ENCODE peak calls at places on chromosome 11, in ten cellular contexts. One of them, this sample, is unnamed. For H3K36me3, the result is how much of the 10 kb centered on the place peaks cover.

GRCh38 chr11:93842461-93842860 is 8.0 kb downstream of the VSTM5 start:
- DNase-seq in cardiac muscle cell: no peak
- DNase-seq in transverse colon: peak
- DNase-seq in lung: no peak
- DNase-seq in heart left ventricle: no peak
- DNase-seq in CD4-positive, alpha-beta memory T cell: no peak
- DNase-seq in H7: no peak
- DNase-seq in astrocyte: peak
- DNase-seq in upper lobe of right lung: no peak
- DNase-seq in colonic mucosa: peak
- DNase-seq in this sample: peak

GRCh38 chr11:72621008-72621610 is 53.1 kb downstream of the PDE2A start:
- DNase-seq in cardiac muscle cell: no peak
- DNase-seq in transverse colon: no peak
- DNase-seq in lung: no peak
- DNase-seq in heart left ventricle: no peak
- DNase-seq in CD4-positive, alpha-beta memory T cell: no peak
- DNase-seq in H7: no peak
- DNase-seq in astrocyte: no peak
- DNase-seq in upper lobe of right lung: no peak
- DNase-seq in colonic mucosa: no peak
- DNase-seq in this sample: no peak

GRCh38 chr11:87398913-87399312 is 361.2 kb downstream of the TMEM135 start:
- DNase-seq in cardiac muscle cell: no peak
- DNase-seq in transverse colon: peak
- DNase-seq in lung: peak
- DNase-seq in heart left ventricle: peak
- DNase-seq in CD4-positive, alpha-beta memory T cell: no peak
- DNase-seq in H7: no peak
- DNase-seq in astrocyte: no peak
- DNase-seq in upper lobe of right lung: no peak
- DNase-seq in colonic mucosa: peak
- DNase-seq in this sample: no peak

GRCh38 chr11:106088896-106089295 is 11.4 kb downstream of the AASDHPPT start:
- DNase-seq in cardiac muscle cell: no peak
- DNase-seq in transverse colon: no peak
- DNase-seq in lung: no peak
- DNase-seq in heart left ventricle: no peak
- DNase-seq in CD4-positive, alpha-beta memory T cell: no peak
- DNase-seq in H7: no peak
- DNase-seq in astrocyte: peak
- DNase-seq in upper lobe of right lung: no peak
- DNase-seq in colonic mucosa: no peak
- DNase-seq in this sample: no peak

GRCh38 chr11:102410382-102410784 is 42.2 kb downstream of the TMEM123 start:
- DNase-seq in cardiac muscle cell: peak
- DNase-seq in transverse colon: no peak
- DNase-seq in lung: no peak
- DNase-seq in heart left ventricle: no peak
- DNase-seq in CD4-positive, alpha-beta memory T cell: no peak
- DNase-seq in H7: peak
- DNase-seq in astrocyte: peak
- DNase-seq in upper lobe of right lung: no peak
- DNase-seq in colonic mucosa: no peak
- DNase-seq in this sample: no peak

GRCh38 chr11:65363770-65364169 is 9.2 kb downstream of the TIGD3 start:
- DNase-seq in cardiac muscle cell: no peak
- DNase-seq in transverse colon: no peak
- DNase-seq in lung: no peak
- DNase-seq in heart left ventricle: no peak
- DNase-seq in CD4-positive, alpha-beta memory T cell: no peak
- DNase-seq in H7: no peak
- DNase-seq in astrocyte: no peak
- DNase-seq in upper lobe of right lung: no peak
- DNase-seq in colonic mucosa: no peak
- DNase-seq in this sample: no peak

GRCh38 chr11:116073854-116074837 is 569.9 kb upstream of the CADM1 start:
- DNase-seq in cardiac muscle cell: peak
- DNase-seq in transverse colon: no peak
- DNase-seq in lung: no peak
- DNase-seq in heart left ventricle: peak
- DNase-seq in CD4-positive, alpha-beta memory T cell: no peak
- DNase-seq in H7: no peak
- DNase-seq in astrocyte: peak
- DNase-seq in upper lobe of right lung: no peak
- DNase-seq in colonic mucosa: no peak
- DNase-seq in this sample: no peak

GRCh38 chr11:69642549-69642912 is 1.6 kb downstream of the CCND1 start:
- DNase-seq in cardiac muscle cell: peak
- DNase-seq in transverse colon: peak
- DNase-seq in lung: no peak
- DNase-seq in heart left ventricle: peak
- DNase-seq in CD4-positive, alpha-beta memory T cell: peak
- DNase-seq in H7: peak
- DNase-seq in astrocyte: no peak
- DNase-seq in upper lobe of right lung: peak
- DNase-seq in colonic mucosa: peak
- DNase-seq in this sample: no peak

GRCh38 chr11:120013325-120014250 is 124.3 kb downstream of the TRIM29 start:
- DNase-seq in cardiac muscle cell: peak
- DNase-seq in transverse colon: peak
- DNase-seq in lung: no peak
- DNase-seq in heart left ventricle: peak
- DNase-seq in CD4-positive, alpha-beta memory T cell: no peak
- DNase-seq in H7: peak
- DNase-seq in astrocyte: peak
- DNase-seq in upper lobe of right lung: no peak
- DNase-seq in colonic mucosa: peak
- DNase-seq in this sample: peak

GRCh38 chr11:21511835-21512440 is 680.9 kb upstream of the ANO5 start:
- DNase-seq in cardiac muscle cell: peak
- DNase-seq in transverse colon: peak
- DNase-seq in lung: peak
- DNase-seq in heart left ventricle: peak
- DNase-seq in CD4-positive, alpha-beta memory T cell: no peak
- DNase-seq in H7: peak
- DNase-seq in astrocyte: peak
- DNase-seq in upper lobe of right lung: peak
- DNase-seq in colonic mucosa: peak
- DNase-seq in this sample: peak

GRCh38 chr11:72410956-72411355 is 23.4 kb downstream of the CLPB start:
- DNase-seq in cardiac muscle cell: no peak
- DNase-seq in transverse colon: no peak
- DNase-seq in lung: no peak
- DNase-seq in heart left ventricle: no peak
- DNase-seq in CD4-positive, alpha-beta memory T cell: no peak
- DNase-seq in H7: no peak
- DNase-seq in astrocyte: no peak
- DNase-seq in upper lobe of right lung: no peak
- DNase-seq in colonic mucosa: no peak
- DNase-seq in this sample: no peak

GRCh38 chr11:46309669-46310288 is 32.3 kb downstream of the CREB3L1 start:
- DNase-seq in cardiac muscle cell: no peak
- DNase-seq in transverse colon: no peak
- DNase-seq in lung: no peak
- DNase-seq in heart left ventricle: no peak
- DNase-seq in CD4-positive, alpha-beta memory T cell: no peak
- DNase-seq in H7: no peak
- DNase-seq in astrocyte: no peak
- DNase-seq in upper lobe of right lung: no peak
- DNase-seq in colonic mucosa: no peak
- DNase-seq in this sample: no peak

GRCh38 chr11:19756675-19757475 is 44.2 kb downstream of the NAV2 start:
- DNase-seq in cardiac muscle cell: no peak
- DNase-seq in transverse colon: no peak
- DNase-seq in lung: no peak
- DNase-seq in heart left ventricle: peak
- DNase-seq in CD4-positive, alpha-beta memory T cell: no peak
- DNase-seq in H7: no peak
- DNase-seq in astrocyte: peak
- DNase-seq in upper lobe of right lung: no peak
- DNase-seq in colonic mucosa: no peak
- DNase-seq in this sample: no peak

GRCh38 chr11:118771481-118772278 is 19.3 kb downstream of the DDX6 start:
- DNase-seq in cardiac muscle cell: no peak
- DNase-seq in transverse colon: no peak
- DNase-seq in lung: no peak
- DNase-seq in heart left ventricle: no peak
- DNase-seq in CD4-positive, alpha-beta memory T cell: no peak
- DNase-seq in H7: no peak
- DNase-seq in astrocyte: no peak
- DNase-seq in upper lobe of right lung: no peak
- DNase-seq in colonic mucosa: no peak
- DNase-seq in this sample: no peak
- H3K36me3 ChIP-seq in cardiac muscle cell: under half
- H3K36me3 ChIP-seq in transverse colon: under half
- H3K36me3 ChIP-seq in lung: under half
- H3K36me3 ChIP-seq in heart left ventricle: half or more
- H3K36me3 ChIP-seq in CD4-positive, alpha-beta memory T cell: half or more
- H3K36me3 ChIP-seq in H7: under half
- H3K36me3 ChIP-seq in astrocyte: under half
- H3K36me3 ChIP-seq in upper lobe of right lung: half or more
- H3K36me3 ChIP-seq in colonic mucosa: under half
- H3K36me3 ChIP-seq in this sample: under half

DNA sequence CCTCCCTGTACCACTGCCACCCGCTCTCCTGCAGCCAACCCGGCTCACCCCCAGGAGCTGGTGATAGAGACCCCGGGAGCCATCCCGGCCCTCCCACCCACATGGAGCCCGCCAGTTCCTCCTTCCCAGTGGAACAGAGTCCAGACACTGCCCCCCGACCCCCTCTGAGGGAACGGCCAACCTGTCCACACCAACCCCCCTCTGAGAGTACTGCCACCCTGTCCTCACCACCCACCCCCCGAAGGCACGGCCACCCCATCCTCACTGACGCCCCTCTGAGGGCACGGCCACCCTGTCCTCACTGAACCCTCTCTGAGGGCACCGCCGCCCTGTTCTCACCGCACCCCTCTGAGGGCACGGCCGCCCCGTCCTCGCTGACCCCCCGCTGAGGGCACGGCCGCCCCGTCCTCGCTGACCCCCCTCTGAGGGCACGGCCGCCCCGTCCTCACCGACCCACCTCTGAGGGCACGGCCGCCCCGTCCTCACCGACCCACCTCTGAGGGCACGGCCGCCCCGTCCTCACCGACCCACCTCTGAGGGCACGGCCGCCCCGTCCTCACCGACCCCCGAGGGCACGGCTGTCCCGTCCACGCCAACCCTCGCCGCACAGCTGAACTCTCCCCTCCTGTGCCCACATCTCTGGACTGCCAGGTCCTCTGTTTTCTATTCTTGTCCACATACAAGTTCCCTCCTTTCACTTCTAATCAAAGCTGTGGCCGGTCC is 18.0 kb downstream of the TOLLIP start:
- DNase-seq in cardiac muscle cell: no peak
- DNase-seq in transverse colon: peak
- DNase-seq in lung: no peak
- DNase-seq in heart left ventricle: peak
- DNase-seq in CD4-positive, alpha-beta memory T cell: no peak
- DNase-seq in H7: no peak
- DNase-seq in astrocyte: no peak
- DNase-seq in upper lobe of right lung: peak
- DNase-seq in colonic mucosa: no peak
- DNase-seq in this sample: no peak
- H3K36me3 ChIP-seq in cardiac muscle cell: under half
- H3K36me3 ChIP-seq in transverse colon: under half
- H3K36me3 ChIP-seq in lung: half or more
- H3K36me3 ChIP-seq in heart left ventricle: half or more
- H3K36me3 ChIP-seq in CD4-positive, alpha-beta memory T cell: under half
- H3K36me3 ChIP-seq in H7: under half
- H3K36me3 ChIP-seq in astrocyte: under half
- H3K36me3 ChIP-seq in upper lobe of right lung: half or more
- H3K36me3 ChIP-seq in colonic mucosa: under half
- H3K36me3 ChIP-seq in this sample: under half

DNA sequence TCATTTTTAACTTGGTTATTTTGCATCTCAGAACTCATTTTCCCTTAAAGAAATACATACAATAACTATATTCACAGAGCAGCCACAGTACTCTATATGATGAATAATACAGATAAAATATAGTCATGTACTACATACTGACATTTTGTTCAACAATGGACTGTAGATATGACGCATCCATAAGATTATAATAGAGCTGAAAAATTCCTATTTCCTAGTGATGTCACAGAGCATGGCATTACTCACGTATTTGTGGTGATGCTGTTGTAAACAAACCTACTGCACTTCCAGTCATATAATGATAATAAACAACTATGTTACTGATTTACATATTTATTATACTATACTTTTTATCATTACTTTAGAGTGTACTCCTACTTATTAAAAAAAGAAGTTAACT is 38.7 kb downstream of the NARS2 start:
- DNase-seq in cardiac muscle cell: no peak
- DNase-seq in transverse colon: no peak
- DNase-seq in lung: no peak
- DNase-seq in heart left ventricle: no peak
- DNase-seq in CD4-positive, alpha-beta memory T cell: no peak
- DNase-seq in H7: no peak
- DNase-seq in astrocyte: peak
- DNase-seq in upper lobe of right lung: no peak
- DNase-seq in colonic mucosa: no peak
- DNase-seq in this sample: no peak
- H3K36me3 ChIP-seq in cardiac muscle cell: under half
- H3K36me3 ChIP-seq in transverse colon: under half
- H3K36me3 ChIP-seq in lung: under half
- H3K36me3 ChIP-seq in heart left ventricle: under half
- H3K36me3 ChIP-seq in CD4-positive, alpha-beta memory T cell: under half
- H3K36me3 ChIP-seq in H7: under half
- H3K36me3 ChIP-seq in astrocyte: under half
- H3K36me3 ChIP-seq in upper lobe of right lung: under half
- H3K36me3 ChIP-seq in colonic mucosa: under half
- H3K36me3 ChIP-seq in this sample: under half

DNA sequence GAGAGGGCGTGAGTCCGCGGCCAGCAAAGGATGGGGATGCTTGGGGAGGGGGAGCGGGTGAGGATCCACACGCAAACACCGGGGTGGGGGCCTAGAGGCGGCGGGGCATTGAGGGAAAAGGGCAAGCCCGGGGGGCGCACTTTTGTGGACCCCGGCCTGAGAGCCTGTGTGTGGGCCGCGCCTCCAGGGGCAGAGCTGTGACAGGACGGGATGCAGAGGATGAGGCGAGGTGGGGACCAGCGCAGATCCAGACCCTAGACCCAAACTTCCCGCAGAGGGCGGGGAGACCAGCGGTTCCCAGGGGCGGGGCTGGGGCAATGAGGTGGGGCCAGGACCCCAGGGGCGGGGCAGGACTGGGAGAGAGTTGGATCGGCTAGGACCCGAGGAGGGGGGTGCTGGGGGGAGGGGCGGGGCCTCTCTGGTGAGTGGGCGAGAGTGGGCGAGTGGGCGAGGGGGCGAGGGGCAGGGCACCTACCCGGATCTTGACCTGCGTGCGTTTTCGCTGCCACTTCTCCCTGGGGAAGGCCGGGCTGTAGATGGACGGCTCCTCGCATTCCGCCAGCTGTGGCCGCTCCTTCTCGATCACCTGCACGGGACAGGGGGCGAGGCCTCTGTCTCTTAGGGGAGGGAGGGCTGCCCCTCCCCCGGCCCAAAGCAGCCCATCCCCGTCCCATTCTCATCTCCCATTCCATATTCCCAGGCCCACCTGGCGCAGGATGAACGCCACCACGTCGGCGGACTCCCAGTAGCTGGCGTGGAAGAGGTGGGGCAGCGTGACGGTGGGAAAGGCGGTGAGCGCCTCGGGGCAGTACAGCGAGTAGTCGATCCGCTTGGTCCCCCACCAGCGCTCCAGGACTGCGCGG is 10.6 kb downstream of the PITPNM1 start:
- DNase-seq in cardiac muscle cell: no peak
- DNase-seq in transverse colon: no peak
- DNase-seq in lung: no peak
- DNase-seq in heart left ventricle: no peak
- DNase-seq in CD4-positive, alpha-beta memory T cell: no peak
- DNase-seq in H7: peak
- DNase-seq in astrocyte: no peak
- DNase-seq in upper lobe of right lung: no peak
- DNase-seq in colonic mucosa: no peak
- DNase-seq in this sample: no peak
- H3K36me3 ChIP-seq in cardiac muscle cell: under half
- H3K36me3 ChIP-seq in transverse colon: under half
- H3K36me3 ChIP-seq in lung: half or more
- H3K36me3 ChIP-seq in heart left ventricle: half or more
- H3K36me3 ChIP-seq in CD4-positive, alpha-beta memory T cell: under half
- H3K36me3 ChIP-seq in H7: under half
- H3K36me3 ChIP-seq in astrocyte: under half
- H3K36me3 ChIP-seq in upper lobe of right lung: half or more
- H3K36me3 ChIP-seq in colonic mucosa: under half
- H3K36me3 ChIP-seq in this sample: under half